ENCODE peak calls at places on chromosomes 3 and 15, in four cellular contexts. G is SK-N-SH, L is OCI-LY7, S is HCT116. F is an unnamed sample. For H3K9me2, the result is how much of the 10 kb centered on the place peaks cover.

GRCh38 chr15:61295239-61295638 is 66.1 kb upstream of the RORA start:
- DNase-seq in G (no peak), L (no peak), S (no peak), F (no peak)

GRCh38 chr15:61820212-61820611 is 240.0 kb downstream of the VPS13C start:
- DNase-seq in G (no peak), L (no peak), S (no peak), F (no peak)

GRCh38 chr15:66982816-66983215 is 82.6 kb upstream of the SMAD3 start:
- DNase-seq in G (no peak), L (no peak), S (no peak), F (no peak)

GRCh38 chr3:79517766-79518413 is 249.9 kb downstream of the ROBO1 start:
- DNase-seq in G (peak), L (peak), S (no peak), F (no peak)

GRCh38 chr3:39401983-39402382 is 4.5 kb upstream of the RPSA start:
- DNase-seq in G (no peak), L (no peak), S (no peak), F (peak)

GRCh38 chr3:119794971-119795612 is 13.2 kb downstream of the NR1I2 start:
- DNase-seq in G (no peak), L (no peak), S (peak), F (no peak)

GRCh38 chr3:165505657-165506056 is 309.5 kb upstream of the SLITRK3 start:
- DNase-seq in G (no peak), L (no peak), S (no peak), F (no peak)

GRCh38 chr3:149489060-149489690 is 14.7 kb downstream of the TM4SF4 start:
- DNase-seq in G (peak), L (peak), S (peak), F (no peak)

GRCh38 chr3:114112696-114113095 is 56.2 kb downstream of the QTRT2 start:
- DNase-seq in G (no peak), L (no peak), S (no peak), F (no peak)

GRCh38 chr3:141421639-141422319 is 53.5 kb downstream of the ZBTB38 start:
- DNase-seq in G (no peak), L (no peak), S (no peak), F (no peak)

GRCh38 chr3:87993566-87993965 is 65.2 kb downstream of the CGGBP1 start:
- DNase-seq in G (no peak), L (no peak), S (no peak), F (no peak)
- H3K9me2 ChIP-seq in G (under half), L (under half), S (under half), F (under half)

DNA sequence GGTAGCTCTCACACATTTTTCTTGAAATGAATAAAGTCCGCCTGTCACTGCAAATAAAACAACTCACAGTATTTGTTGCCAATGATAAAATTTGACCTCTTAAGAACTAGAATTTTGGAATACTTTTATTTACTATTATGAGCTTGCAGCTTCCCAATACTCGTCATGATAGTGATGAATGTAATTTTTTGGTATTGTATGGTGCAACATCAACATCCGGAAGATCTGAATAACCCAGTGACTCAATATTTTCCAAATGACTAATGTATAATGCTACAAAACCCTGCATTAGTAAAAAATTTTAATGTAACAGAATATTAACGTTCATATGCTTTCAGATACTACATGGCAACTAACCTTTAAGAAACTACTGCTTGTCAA is 95.5 kb downstream of the IGF2BP2 start:
- DNase-seq in G (no peak), L (no peak), S (no peak), F (no peak)
- TF ChIP-seq EZH2phosphoT487 in G (no peak), L (no peak), S (no peak), F (no peak)

GRCh38 chr3:24496529-24497482 is 2.2 kb upstream of the THRB start:
- DNase-seq in G (peak), L (no peak), S (peak), F (peak)
- TF ChIP-seq CTCF in G (peak), L (peak), S (peak), F (peak)

DNA sequence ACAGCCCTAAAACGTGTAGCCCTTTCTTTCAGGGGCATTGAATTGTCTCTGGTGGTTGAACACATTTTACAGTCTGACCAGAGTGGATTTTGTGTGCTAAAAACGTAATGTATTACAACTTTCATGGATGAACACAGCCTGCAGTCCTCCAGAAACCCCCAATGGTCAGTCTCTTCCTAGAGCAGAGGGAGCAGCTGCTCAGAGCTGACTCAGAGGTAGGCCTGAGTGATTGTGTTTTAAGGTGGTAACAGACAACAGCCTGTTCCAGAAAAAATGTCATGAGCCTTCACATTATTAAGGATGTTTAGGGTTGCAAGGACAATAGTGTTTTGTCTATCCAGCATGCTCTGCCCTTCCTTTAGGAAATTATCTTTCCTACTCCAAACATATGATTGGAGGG is 34.5 kb upstream of the CTNNB1 start:
- DNase-seq in G (no peak), L (no peak), S (no peak), F (no peak)
- H3K9me2 ChIP-seq in G (under half), L (under half), S (under half), F (under half)